ENCODE peak calls at places on chromosome 18, in eight cellular contexts. One of them, this sample, is unnamed.

GRCh38 chr18:29651121-29651675 is 1391.3 kb downstream of the DSC3 start:
- DNase-seq in GM12865: no peak
- DNase-seq in hepatocyte: peak
- DNase-seq in OCI-LY7: no peak
- DNase-seq in nephron progenitor cell: no peak
- DNase-seq in neural crest cell: no peak
- DNase-seq in fibroblast of the aortic adventitia: peak
- DNase-seq in mesothelial cell of epicardium: no peak
- DNase-seq in this sample: no peak

GRCh38 chr18:433960-434359 is 66.5 kb downstream of the COLEC12 start:
- DNase-seq in GM12865: no peak
- DNase-seq in mesothelial cell of epicardium: no peak
- DNase-seq in hepatocyte: no peak
- DNase-seq in neural crest cell: no peak
- DNase-seq in nephron progenitor cell: no peak
- DNase-seq in OCI-LY7: no peak
- DNase-seq in fibroblast of the aortic adventitia: peak
- DNase-seq in this sample: no peak

GRCh38 chr18:58511306-58511705 is 117.6 kb downstream of the ALPK2 start:
- DNase-seq in neural crest cell: no peak
- DNase-seq in fibroblast of the aortic adventitia: no peak
- DNase-seq in mesothelial cell of epicardium: no peak
- DNase-seq in OCI-LY7: no peak
- DNase-seq in nephron progenitor cell: no peak
- DNase-seq in GM12865: no peak
- DNase-seq in hepatocyte: no peak
- DNase-seq in this sample: no peak

GRCh38 chr18:9104244-9104901 is 1.9 kb downstream of the NDUFV2 start:
- DNase-seq in mesothelial cell of epicardium: no peak
- DNase-seq in OCI-LY7: no peak
- DNase-seq in GM12865: no peak
- DNase-seq in nephron progenitor cell: no peak
- DNase-seq in hepatocyte: no peak
- DNase-seq in neural crest cell: no peak
- DNase-seq in fibroblast of the aortic adventitia: peak
- DNase-seq in this sample: no peak

GRCh38 chr18:46462523-46462922 is 194.5 kb downstream of the LOXHD1 start:
- DNase-seq in GM12865: no peak
- DNase-seq in mesothelial cell of epicardium: no peak
- DNase-seq in fibroblast of the aortic adventitia: no peak
- DNase-seq in OCI-LY7: no peak
- DNase-seq in hepatocyte: no peak
- DNase-seq in nephron progenitor cell: no peak
- DNase-seq in neural crest cell: no peak
- DNase-seq in this sample: no peak

GRCh38 chr18:56945171-56945863 is 201.6 kb upstream of the BOD1L2 start:
- DNase-seq in mesothelial cell of epicardium: no peak
- DNase-seq in nephron progenitor cell: no peak
- DNase-seq in GM12865: no peak
- DNase-seq in neural crest cell: no peak
- DNase-seq in OCI-LY7: no peak
- DNase-seq in hepatocyte: no peak
- DNase-seq in fibroblast of the aortic adventitia: no peak
- DNase-seq in this sample: no peak

GRCh38 chr18:23072079-23072478 is 63.2 kb upstream of the CABLES1 start:
- DNase-seq in fibroblast of the aortic adventitia: no peak
- DNase-seq in neural crest cell: no peak
- DNase-seq in OCI-LY7: no peak
- DNase-seq in nephron progenitor cell: no peak
- DNase-seq in hepatocyte: no peak
- DNase-seq in GM12865: no peak
- DNase-seq in mesothelial cell of epicardium: no peak
- DNase-seq in this sample: no peak

GRCh38 chr18:67362906-67363305 is 153.6 kb downstream of the DSEL start:
- DNase-seq in mesothelial cell of epicardium: no peak
- DNase-seq in neural crest cell: no peak
- DNase-seq in OCI-LY7: no peak
- DNase-seq in hepatocyte: no peak
- DNase-seq in fibroblast of the aortic adventitia: no peak
- DNase-seq in nephron progenitor cell: no peak
- DNase-seq in GM12865: no peak
- DNase-seq in this sample: no peak

GRCh38 chr18:13463526-13463925 is 245.0 kb downstream of the LDLRAD4 start:
- DNase-seq in GM12865: no peak
- DNase-seq in nephron progenitor cell: no peak
- DNase-seq in OCI-LY7: no peak
- DNase-seq in neural crest cell: no peak
- DNase-seq in fibroblast of the aortic adventitia: no peak
- DNase-seq in hepatocyte: no peak
- DNase-seq in mesothelial cell of epicardium: no peak
- DNase-seq in this sample: no peak

GRCh38 chr18:62925031-62925688 is 209.8 kb downstream of the PHLPP1 start:
- DNase-seq in nephron progenitor cell: no peak
- DNase-seq in hepatocyte: no peak
- DNase-seq in fibroblast of the aortic adventitia: no peak
- DNase-seq in mesothelial cell of epicardium: no peak
- DNase-seq in GM12865: no peak
- DNase-seq in neural crest cell: no peak
- DNase-seq in OCI-LY7: no peak
- DNase-seq in this sample: no peak

GRCh38 chr18:62933261-62933887 is 218.0 kb downstream of the PHLPP1 start:
- DNase-seq in neural crest cell: no peak
- DNase-seq in GM12865: no peak
- DNase-seq in OCI-LY7: no peak
- DNase-seq in hepatocyte: no peak
- DNase-seq in mesothelial cell of epicardium: no peak
- DNase-seq in nephron progenitor cell: no peak
- DNase-seq in fibroblast of the aortic adventitia: no peak
- DNase-seq in this sample: no peak

GRCh38 chr18:62928316-62928715 is 213.0 kb downstream of the PHLPP1 start:
- DNase-seq in fibroblast of the aortic adventitia: peak
- DNase-seq in neural crest cell: no peak
- DNase-seq in mesothelial cell of epicardium: no peak
- DNase-seq in hepatocyte: no peak
- DNase-seq in GM12865: no peak
- DNase-seq in OCI-LY7: no peak
- DNase-seq in nephron progenitor cell: no peak
- DNase-seq in this sample: no peak
- TF ChIP-seq CTCF in fibroblast of the aortic adventitia: no peak
- TF ChIP-seq CTCF in neural crest cell: peak
- TF ChIP-seq CTCF in mesothelial cell of epicardium: no peak
- TF ChIP-seq CTCF in hepatocyte: no peak
- TF ChIP-seq CTCF in GM12865: no peak
- TF ChIP-seq CTCF in OCI-LY7: no peak
- TF ChIP-seq CTCF in nephron progenitor cell: no peak
- TF ChIP-seq CTCF in this sample: no peak

DNA sequence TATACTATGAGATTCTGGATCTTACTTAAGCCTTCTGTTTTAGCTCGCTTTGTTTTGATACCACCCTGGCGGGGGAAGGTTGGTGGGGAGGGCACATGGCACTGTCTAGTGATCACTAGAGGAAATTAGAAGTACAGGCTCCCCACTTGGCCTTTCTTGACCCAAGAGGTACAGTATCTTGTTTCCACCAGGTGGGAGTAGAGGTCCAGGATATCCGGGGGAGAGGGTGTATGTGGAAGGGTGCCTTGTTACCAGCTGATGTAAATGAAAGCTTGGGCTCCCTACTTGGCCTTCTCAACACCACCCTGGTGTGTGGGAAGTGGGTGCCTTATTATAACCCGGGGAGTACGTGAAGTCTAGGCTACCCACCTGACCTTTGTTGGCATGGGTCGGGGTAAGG is 7.5 kb downstream of the GALNT1 start:
- DNase-seq in GM12865: peak
- DNase-seq in nephron progenitor cell: no peak
- DNase-seq in hepatocyte: no peak
- DNase-seq in mesothelial cell of epicardium: no peak
- DNase-seq in neural crest cell: no peak
- DNase-seq in fibroblast of the aortic adventitia: no peak
- DNase-seq in OCI-LY7: peak
- DNase-seq in this sample: no peak
- TF ChIP-seq CTCF in GM12865: peak
- TF ChIP-seq CTCF in nephron progenitor cell: no peak
- TF ChIP-seq CTCF in hepatocyte: no peak
- TF ChIP-seq CTCF in mesothelial cell of epicardium: no peak
- TF ChIP-seq CTCF in neural crest cell: no peak
- TF ChIP-seq CTCF in fibroblast of the aortic adventitia: no peak
- TF ChIP-seq CTCF in OCI-LY7: peak
- TF ChIP-seq CTCF in this sample: no peak

GRCh38 chr18:79396431-79397287 is 929 bp downstream of the NFATC1 start:
- DNase-seq in mesothelial cell of epicardium: no peak
- DNase-seq in hepatocyte: peak
- DNase-seq in nephron progenitor cell: peak
- DNase-seq in GM12865: peak
- DNase-seq in neural crest cell: no peak
- DNase-seq in OCI-LY7: peak
- DNase-seq in fibroblast of the aortic adventitia: peak
- DNase-seq in this sample: no peak
- TF ChIP-seq CTCF in mesothelial cell of epicardium: no peak
- TF ChIP-seq CTCF in hepatocyte: peak
- TF ChIP-seq CTCF in nephron progenitor cell: no peak
- TF ChIP-seq CTCF in GM12865: peak
- TF ChIP-seq CTCF in neural crest cell: no peak
- TF ChIP-seq CTCF in OCI-LY7: no peak
- TF ChIP-seq CTCF in fibroblast of the aortic adventitia: no peak
- TF ChIP-seq CTCF in this sample: no peak

DNA sequence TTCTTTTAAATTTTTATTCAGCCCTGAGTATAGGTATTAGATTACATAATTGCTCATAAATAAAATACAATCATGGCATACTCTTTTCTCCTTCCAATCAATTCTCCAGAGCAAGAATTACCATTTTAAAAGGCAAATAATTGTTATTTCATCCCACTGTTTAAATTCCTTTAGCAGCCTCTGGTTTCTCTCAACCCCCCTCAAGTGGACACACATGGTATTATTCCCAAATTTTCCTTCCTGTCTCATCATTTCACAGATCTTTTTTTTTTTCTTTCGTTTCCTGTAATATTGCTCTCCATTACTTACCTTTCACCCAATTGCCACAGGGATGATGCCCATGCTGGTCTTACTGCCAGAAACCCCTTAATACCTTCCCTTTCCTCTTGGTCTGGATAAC is 385.2 kb downstream of the RIT2 start:
- DNase-seq in hepatocyte: no peak
- DNase-seq in nephron progenitor cell: no peak
- DNase-seq in neural crest cell: no peak
- DNase-seq in OCI-LY7: no peak
- DNase-seq in mesothelial cell of epicardium: no peak
- DNase-seq in fibroblast of the aortic adventitia: peak
- DNase-seq in GM12865: no peak
- DNase-seq in this sample: no peak
- TF ChIP-seq CTCF in hepatocyte: peak
- TF ChIP-seq CTCF in nephron progenitor cell: peak
- TF ChIP-seq CTCF in neural crest cell: peak
- TF ChIP-seq CTCF in OCI-LY7: no peak
- TF ChIP-seq CTCF in mesothelial cell of epicardium: peak
- TF ChIP-seq CTCF in fibroblast of the aortic adventitia: peak
- TF ChIP-seq CTCF in GM12865: no peak
- TF ChIP-seq CTCF in this sample: peak

DNA sequence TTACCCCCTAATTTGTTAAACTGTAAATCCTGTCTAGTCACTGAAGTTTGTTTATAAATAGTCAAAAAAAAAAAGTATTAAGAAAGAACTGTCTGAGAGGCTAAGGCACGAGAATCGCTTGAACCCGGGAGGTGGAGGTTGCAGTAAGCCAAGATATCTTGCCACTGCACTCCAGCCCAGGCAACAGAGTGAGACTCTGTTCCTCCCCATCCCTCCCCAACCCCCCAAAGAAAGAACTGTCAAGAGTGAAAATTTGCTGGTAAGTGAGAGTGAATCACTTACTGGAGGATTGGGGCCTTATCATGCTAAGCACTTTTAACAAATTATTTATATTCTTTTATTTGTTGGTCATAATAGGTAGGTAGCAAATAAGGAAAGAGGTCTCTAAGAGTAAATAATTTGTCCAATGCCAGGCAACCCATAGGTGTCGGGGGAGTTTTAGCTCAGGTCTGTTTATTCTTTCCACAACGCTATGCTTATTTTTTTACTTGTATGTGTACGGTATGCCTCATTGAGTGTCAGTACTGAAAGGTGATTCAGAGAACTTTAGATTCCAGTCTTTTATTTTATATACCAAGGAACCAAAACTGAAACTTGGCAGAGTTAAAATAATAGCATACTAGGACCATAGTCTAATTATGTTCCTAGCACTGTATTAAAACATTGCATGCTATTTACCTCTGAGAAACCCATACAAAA is 2.5 kb downstream of the TAF4B start:
- DNase-seq in nephron progenitor cell: no peak
- DNase-seq in hepatocyte: no peak
- DNase-seq in mesothelial cell of epicardium: no peak
- DNase-seq in neural crest cell: no peak
- DNase-seq in fibroblast of the aortic adventitia: no peak
- DNase-seq in OCI-LY7: peak
- DNase-seq in GM12865: no peak
- DNase-seq in this sample: no peak
- TF ChIP-seq CTCF in nephron progenitor cell: no peak
- TF ChIP-seq CTCF in hepatocyte: no peak
- TF ChIP-seq CTCF in mesothelial cell of epicardium: no peak
- TF ChIP-seq CTCF in neural crest cell: no peak
- TF ChIP-seq CTCF in fibroblast of the aortic adventitia: no peak
- TF ChIP-seq CTCF in OCI-LY7: no peak
- TF ChIP-seq CTCF in GM12865: no peak
- TF ChIP-seq CTCF in this sample: no peak

DNA sequence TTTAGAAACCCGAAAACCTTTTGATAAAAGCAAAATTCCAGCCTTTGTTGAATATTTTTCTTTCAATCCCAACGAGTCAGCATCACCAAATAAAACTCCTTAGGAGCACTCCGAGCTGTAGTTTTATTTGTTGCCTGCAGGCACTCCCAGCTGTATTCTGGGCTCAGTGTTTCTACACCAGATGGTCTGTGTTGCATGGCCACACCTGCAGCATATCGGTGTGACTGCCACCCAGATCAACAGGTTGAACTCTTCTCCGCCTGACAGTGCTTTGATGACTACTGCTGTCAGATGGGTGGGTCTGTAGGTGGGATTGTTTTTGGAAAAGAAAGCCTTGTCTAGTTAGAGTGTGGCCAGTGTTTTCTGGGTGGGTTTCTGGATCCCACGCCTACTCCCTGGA is 32.7 kb downstream of the APCDD1 start:
- DNase-seq in hepatocyte: no peak
- DNase-seq in mesothelial cell of epicardium: no peak
- DNase-seq in neural crest cell: no peak
- DNase-seq in OCI-LY7: peak
- DNase-seq in fibroblast of the aortic adventitia: no peak
- DNase-seq in nephron progenitor cell: no peak
- DNase-seq in GM12865: no peak
- DNase-seq in this sample: no peak
- TF ChIP-seq CTCF in hepatocyte: no peak
- TF ChIP-seq CTCF in mesothelial cell of epicardium: no peak
- TF ChIP-seq CTCF in neural crest cell: peak
- TF ChIP-seq CTCF in OCI-LY7: no peak
- TF ChIP-seq CTCF in fibroblast of the aortic adventitia: no peak
- TF ChIP-seq CTCF in nephron progenitor cell: no peak
- TF ChIP-seq CTCF in GM12865: no peak
- TF ChIP-seq CTCF in this sample: peak

GRCh38 chr18:39232937-39233336 is 1667.3 kb upstream of the CELF4 start:
- DNase-seq in fibroblast of the aortic adventitia: no peak
- DNase-seq in neural crest cell: no peak
- DNase-seq in OCI-LY7: no peak
- DNase-seq in mesothelial cell of epicardium: no peak
- DNase-seq in GM12865: no peak
- DNase-seq in hepatocyte: no peak
- DNase-seq in nephron progenitor cell: no peak
- DNase-seq in this sample: no peak
- TF ChIP-seq CTCF in fibroblast of the aortic adventitia: no peak
- TF ChIP-seq CTCF in neural crest cell: no peak
- TF ChIP-seq CTCF in OCI-LY7: no peak
- TF ChIP-seq CTCF in mesothelial cell of epicardium: no peak
- TF ChIP-seq CTCF in GM12865: no peak
- TF ChIP-seq CTCF in hepatocyte: no peak
- TF ChIP-seq CTCF in nephron progenitor cell: no peak
- TF ChIP-seq CTCF in this sample: no peak

This sample was measured in progenitor cell of endocrine pancreas.